ENCODE peak calls at places on chromosomes 2 and 18, in seven cellular contexts. D, Z, O, Q, M, N and L are unnamed samples.

GRCh38 chr18:12839526-12840196 is 44.4 kb downstream of the PTPN2 start:
- DNase-seq in D (no peak), O (no peak), N (no peak), Q (no peak), Z (no peak), M (no peak), L (no peak)

GRCh38 chr2:12416600-12416999 is 300.1 kb upstream of the TRIB2 start:
- DNase-seq in D (no peak), O (no peak), M (no peak), Z (peak; percentile 72), N (no peak), Q (no peak), L (no peak)

GRCh38 chr2:95061601-95062183 is 36.2 kb downstream of the MAL start:
- DNase-seq in O (no peak), Z (peak; percentile 21), Q (no peak), M (no peak), N (no peak), D (no peak), L (peak; percentile 62)

GRCh38 chr2:191707542-191707941 is 29.6 kb downstream of the NABP1 start:
- DNase-seq in Q (no peak), Z (no peak), M (no peak), D (no peak), N (no peak), O (no peak), L (no peak)

GRCh38 chr2:128603411-128603924 is 284.8 kb upstream of the HS6ST1 start:
- DNase-seq in Z (peak; percentile 55), D (no peak), Q (peak; percentile 40), M (no peak), N (no peak), O (peak; percentile 34), L (peak; percentile 83)

GRCh38 chr2:149033716-149034115 is 4.8 kb upstream of the LYPD6B start:
- DNase-seq in O (no peak), Q (no peak), D (peak; percentile 30), Z (no peak), N (no peak), M (peak; percentile 34), L (no peak)

GRCh38 chr2:189273734-189274133 is 94.2 kb upstream of the COL5A2 start:
- DNase-seq in D (no peak), Z (no peak), M (no peak), Q (no peak), N (no peak), O (no peak), L (no peak)

GRCh38 chr2:101119431-101119830 is 31.8 kb downstream of the TBC1D8 start:
- DNase-seq in Z (no peak), D (no peak), O (no peak), M (no peak), Q (no peak), N (peak; percentile 16), L (no peak)

GRCh38 chr2:187338679-187339121 is 109.4 kb downstream of the CALCRL start:
- DNase-seq in N (no peak), D (no peak), M (no peak), Z (no peak), O (no peak), Q (no peak), L (no peak)

GRCh38 chr2:148530350-148530749 is 114.2 kb upstream of the EPC2 start:
- DNase-seq in N (no peak), M (no peak), Z (no peak), Q (no peak), O (no peak), D (no peak), L (no peak)

GRCh38 chr2:191345788-191346187 is 100.6 kb downstream of the MYO1B start:
- DNase-seq in N (no peak), Q (no peak), D (no peak), O (no peak), Z (no peak), M (no peak), L (no peak)

GRCh38 chr2:196987654-196988364 is 61.3 kb upstream of the PGAP1 start:
- DNase-seq in N (peak; percentile 47), Q (no peak), Z (no peak), M (peak; percentile 13), O (no peak), D (no peak), L (no peak)

GRCh38 chr2:113278812-113279139 is at the start of gene PAX8:
- DNase-seq in N (no peak), Z (no peak), M (no peak), Q (no peak), O (no peak), D (no peak), L (no peak)

GRCh38 chr2:184596819-184597411 is 1.4 kb upstream of the ZNF804A start:
- DNase-seq in D (no peak), O (no peak), M (no peak), Z (no peak), N (no peak), Q (no peak), L (no peak)

GRCh38 chr18:5431836-5432575 is 111.8 kb downstream of the EPB41L3 start:
- DNase-seq in M (no peak), N (no peak), Z (no peak), D (no peak), O (no peak), Q (no peak), L (no peak)

GRCh38 chr2:46135230-46135555 is 162.0 kb upstream of the EPAS1 start:
- DNase-seq in M (no peak), Z (no peak), Q (no peak), N (no peak), O (no peak), D (no peak), L (no peak)

GRCh38 chr2:236766850-236767249 is 197.2 kb downstream of the ACKR3 start:
- DNase-seq in D (no peak), M (no peak), O (no peak), Q (no peak), Z (no peak), N (no peak), L (no peak)

GRCh38 chr2:226185613-226186211 is 613.9 kb downstream of the IRS1 start:
- DNase-seq in D (no peak), M (no peak), Z (no peak), N (peak; percentile 26), O (no peak), Q (no peak), L (no peak)

GRCh38 chr18:78632111-78632541 is 347.5 kb upstream of the SALL3 start:
- DNase-seq in N (no peak), M (no peak), Q (no peak), Z (no peak), O (peak; percentile 9), D (no peak), L (no peak)

GRCh38 chr2:231181848-231182247 is 16.6 kb upstream of the ARMC9 start:
- DNase-seq in M (no peak), Z (peak; percentile 81), Q (no peak), D (no peak), N (no peak), O (no peak), L (no peak)